ENCODE peak calls at places on chromosomes 12 and 14, in seven cellular contexts. O, R, Y, K, A, D and I are unnamed samples.

GRCh38 chr12:103640410-103640809 is 53.3 kb downstream of the STAB2 start:
- ATAC-seq in K (no peak), O (no peak), D (no peak), A (no peak), Y (no peak), R (no peak), I (no peak)

GRCh38 chr14:76948213-76948947 is 80.1 kb downstream of the IRF2BPL start:
- ATAC-seq in A (no peak), D (no peak), Y (no peak), K (no peak), O (no peak), R (no peak), I (no peak)

GRCh38 chr14:74592476-74593191 is 19.4 kb downstream of the LTBP2 start:
- ATAC-seq in D (no peak), K (no peak), O (no peak), R (peak), Y (no peak), A (no peak), I (peak)

GRCh38 chr14:75525969-75526368 is 3.7 kb downstream of the BATF start:
- ATAC-seq in D (no peak), O (no peak), R (no peak), K (no peak), Y (no peak), A (no peak), I (no peak)

GRCh38 chr12:15982471-15982870 is 71.3 kb downstream of the DERA start:
- ATAC-seq in R (no peak), K (no peak), D (no peak), O (no peak), A (no peak), Y (no peak), I (no peak)

GRCh38 chr14:26415618-26416123 is 182.2 kb downstream of the NOVA1 start:
- ATAC-seq in D (no peak), Y (peak), R (no peak), A (no peak), K (no peak), O (no peak), I (no peak)

GRCh38 chr14:54471641-54472040 is 17.1 kb downstream of the GMFB start:
- ATAC-seq in A (no peak), O (no peak), D (no peak), K (no peak), Y (no peak), R (no peak), I (no peak)

GRCh38 chr12:91185437-91185836 is 2.8 kb upstream of the DCN start:
- ATAC-seq in R (no peak), A (no peak), D (no peak), K (no peak), O (no peak), Y (no peak), I (no peak)

GRCh38 chr12:126998747-126999285 is 1268.2 kb upstream of the TMEM132C start:
- ATAC-seq in A (no peak), O (no peak), D (peak), R (no peak), K (no peak), Y (no peak), I (no peak)

GRCh38 chr14:64845878-64846277 is 33.8 kb downstream of the SPTB start:
- ATAC-seq in A (no peak), R (no peak), Y (no peak), K (no peak), O (no peak), D (no peak), I (no peak)

GRCh38 chr14:59009967-59010366 is 178.5 kb upstream of the DAAM1 start:
- ATAC-seq in K (no peak), R (no peak), D (no peak), Y (no peak), A (no peak), O (no peak), I (no peak)

GRCh38 chr12:114320910-114321309 is 85.0 kb downstream of the TBX5 start:
- ATAC-seq in Y (no peak), A (no peak), O (no peak), D (no peak), R (no peak), K (no peak), I (no peak)

GRCh38 chr14:63663428-63664142 is 21.9 kb upstream of the WDR89 start:
- ATAC-seq in K (no peak), R (no peak), D (no peak), Y (peak), A (peak), O (no peak), I (peak)

GRCh38 chr12:49293056-49293956 is 1.6 kb upstream of the PRPH start:
- ATAC-seq in K (no peak), Y (no peak), R (no peak), A (no peak), O (no peak), D (no peak), I (no peak)

GRCh38 chr12:95815635-95816212 is 25.2 kb upstream of the NTN4 start:
- ATAC-seq in D (no peak), R (no peak), A (no peak), K (no peak), O (no peak), Y (peak), I (no peak)

GRCh38 chr12:4564819-4565218 is 2.8 kb downstream of the DYRK4 start:
- ATAC-seq in K (no peak), A (no peak), Y (no peak), D (no peak), O (no peak), R (peak), I (peak)

GRCh38 chr14:54446201-54446693 is 5.1 kb upstream of the CNIH1 start:
- ATAC-seq in K (no peak), D (no peak), R (no peak), A (no peak), O (no peak), Y (no peak), I (no peak)